ENCODE peak calls at places on chromosomes 16 and 17, in seven cellular contexts. K, U, N, B, W, Y and T are unnamed samples.

GRCh38 chr17:81684442-81684911 is 666 bp downstream of the HGS start:
- DNase-seq in K (no peak), U (no peak), N (peak; percentile 88), B (peak; percentile 72), W (no peak), Y (no peak), T (peak; percentile 89)

GRCh38 chr16:53864819-53865491 is 161.0 kb downstream of the FTO start:
- DNase-seq in K (no peak), U (no peak), N (peak; percentile 24), B (peak; percentile 57), W (no peak), Y (no peak), T (peak; percentile 29)

GRCh38 chr17:47882695-47883588 is 13.1 kb upstream of the SP2 start:
- DNase-seq in K (no peak), U (no peak), N (no peak), B (no peak), W (no peak), Y (no peak), T (no peak)

GRCh38 chr17:57572062-57572461 is 173.0 kb downstream of the CCDC182 start:
- DNase-seq in K (no peak), U (no peak), N (no peak), B (no peak), W (no peak), Y (no peak), T (no peak)

GRCh38 chr16:89829630-89830437 is 1.6 kb downstream of the SPIRE2 start:
- DNase-seq in K (no peak), U (no peak), N (no peak), B (no peak), W (no peak), Y (no peak), T (no peak)

GRCh38 chr17:13114601-13115024 is 96.8 kb upstream of the ELAC2 start:
- DNase-seq in K (peak; percentile 86), U (peak; percentile 61), N (peak; percentile 28), B (peak; percentile 72), W (peak; percentile 68), Y (peak; percentile 92), T (peak; percentile 26)

GRCh38 chr17:82022310-82022980 is at the start of gene CENPX:
- DNase-seq in K (no peak), U (peak; percentile 43), N (no peak), B (no peak), W (no peak), Y (peak; percentile 99), T (no peak)

GRCh38 chr17:3963214-3964201 is 729 bp downstream of the ATP2A3 start:
- DNase-seq in K (no peak), U (no peak), N (no peak), B (no peak), W (peak; percentile 71), Y (no peak), T (no peak)

GRCh38 chr16:54430491-54431030 is 144.0 kb upstream of the IRX3 start:
- DNase-seq in K (no peak), U (peak; percentile 26), N (peak; percentile 29), B (no peak), W (no peak), Y (peak; percentile 37), T (peak; percentile 62)

GRCh38 chr17:2792541-2793169 is 3.6 kb upstream of the RAP1GAP2 start:
- DNase-seq in K (no peak), U (no peak), N (no peak), B (no peak), W (no peak), Y (no peak), T (no peak)

DNA sequence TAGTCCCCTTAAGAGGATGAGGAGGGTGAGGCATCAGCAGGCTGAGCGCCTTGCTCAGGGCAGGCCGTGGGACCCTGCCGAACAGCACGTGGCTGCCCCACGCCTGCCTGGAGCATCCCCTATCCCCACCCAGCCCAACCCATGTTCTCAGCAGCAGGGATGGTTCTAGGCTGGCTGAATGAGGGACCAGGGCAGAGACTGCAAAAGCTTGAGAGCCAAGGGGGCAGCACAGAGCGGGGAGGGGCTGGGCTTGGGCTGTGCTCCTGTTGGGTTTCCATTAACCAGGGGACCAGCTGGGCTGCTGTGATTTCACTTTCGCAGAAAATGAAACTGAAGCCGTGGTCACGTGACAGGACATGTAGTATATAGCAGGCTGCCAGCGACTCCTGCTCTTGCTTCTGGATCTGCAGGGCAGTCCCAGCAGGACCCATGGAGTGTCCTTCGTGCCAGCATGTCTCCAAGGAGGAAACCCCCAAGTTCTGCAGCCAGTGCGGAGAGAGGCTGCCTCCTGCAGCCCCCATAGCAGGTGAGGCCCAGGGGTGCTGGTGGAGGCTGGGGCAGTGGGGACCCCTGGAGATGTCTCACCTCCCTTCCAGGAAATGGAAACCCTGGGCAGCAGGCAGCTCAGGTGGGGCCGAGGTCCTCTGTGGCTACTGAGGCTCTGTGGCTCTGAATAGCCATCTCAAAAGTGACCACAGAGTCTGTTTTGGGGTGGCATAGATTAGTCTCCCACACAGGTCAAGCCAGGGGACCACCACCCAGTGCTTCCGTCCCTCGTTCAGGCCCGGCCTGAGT is 2.8 kb downstream of the RNF213 start:
- DNase-seq in K (peak; percentile 62), U (no peak), N (peak; percentile 89), B (peak; percentile 51), W (peak; percentile 51), Y (peak; percentile 56), T (peak; percentile 88)
- H3K9ac ChIP-seq in K (no peak overlapping the region), U (peak overlapping the region; percentile 60), N (peak overlapping the region; percentile 32), B (peak overlapping the region; percentile 19), W (no peak overlapping the region), Y (no peak overlapping the region), T (peak overlapping the region; percentile 95)

GRCh38 chr17:50710650-50711049 is 2.9 kb upstream of the ANKRD40 start:
- DNase-seq in K (no peak), U (no peak), N (no peak), B (no peak), W (no peak), Y (no peak), T (no peak)

GRCh38 chr17:50708050-50709000 is 611 bp upstream of the ANKRD40 start:
- DNase-seq in K (no peak), U (no peak), N (no peak), B (no peak), W (no peak), Y (no peak), T (peak; percentile 43)

GRCh38 chr17:50707296-50708049 is at the start of gene ANKRD40:
- DNase-seq in K (peak; percentile 73), U (peak; percentile 72), N (peak; percentile 91), B (peak; percentile 77), W (peak; percentile 86), Y (peak; percentile 90), T (peak; percentile 96)

GRCh38 chr17:50712641-50713296 is 5.1 kb upstream of the ANKRD40 start:
- DNase-seq in K (no peak), U (no peak), N (no peak), B (no peak), W (no peak), Y (no peak), T (no peak)

GRCh38 chr17:50710025-50710424 is 2.3 kb upstream of the ANKRD40 start:
- DNase-seq in K (no peak), U (no peak), N (no peak), B (no peak), W (no peak), Y (no peak), T (no peak)
- H3K23ac ChIP-seq in K (no peak overlapping the region), U (no peak overlapping the region), N (no peak overlapping the region), B (no peak overlapping the region), W (no peak overlapping the region), Y (no peak overlapping the region), T (peak overlapping the region; percentile 53)

DNA sequence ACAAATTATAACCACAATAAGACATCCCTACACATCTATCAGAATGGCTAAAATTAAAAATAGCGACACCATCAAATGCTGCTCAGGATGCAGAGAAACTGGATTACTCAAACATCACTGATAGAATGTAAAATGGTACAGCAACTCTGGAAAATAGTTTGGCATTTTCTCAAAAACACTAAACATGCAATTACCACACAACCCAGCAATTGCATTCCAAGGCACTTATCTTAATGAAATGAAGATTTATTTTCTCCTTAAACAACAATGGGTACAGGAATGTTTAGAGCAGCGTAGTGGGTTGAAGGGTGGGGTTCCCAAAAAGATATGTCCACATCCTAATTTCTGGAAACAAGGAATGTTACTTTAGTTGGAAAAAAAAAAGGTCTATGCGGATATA is 309.0 kb upstream of the PMFBP1 start:
- DNase-seq in K (no peak), U (no peak), N (no peak), B (no peak), W (no peak), Y (no peak), T (no peak)
- H3K9ac ChIP-seq in K (no peak overlapping the region), U (no peak overlapping the region), N (no peak overlapping the region), B (no peak overlapping the region), W (no peak overlapping the region), Y (no peak overlapping the region), T (no peak overlapping the region)

GRCh38 chr17:45983614-45984310 is 15.3 kb upstream of the STH start:
- DNase-seq in K (no peak), U (no peak), N (no peak), B (no peak), W (no peak), Y (no peak), T (no peak)
- H3K23ac ChIP-seq in K (no peak overlapping the region), U (peak overlapping the region; percentile 2), N (no peak overlapping the region), B (no peak overlapping the region), W (no peak overlapping the region), Y (no peak overlapping the region), T (no peak overlapping the region)